ENCODE peak calls at places on chromosomes 16 and 17, in nine cellular contexts. M, S, B, Q, K, I, L, W and E are unnamed samples.

GRCh38 chr16:15618392-15618791 is 24.6 kb downstream of the MARF1 start:
- DNase-seq in M (no peak), L (no peak), W (no peak), S (no peak), Q (no peak), K (no peak), I (no peak), B (no peak), E (no peak)

GRCh38 chr17:48198950-48199541 is 91.5 kb downstream of the SNX11 start:
- DNase-seq in Q (no peak), M (no peak), I (no peak), L (no peak), B (no peak), W (no peak), K (no peak), S (no peak), E (no peak)

GRCh38 chr17:81212365-81212764 is 10.4 kb downstream of the CEP131 start:
- DNase-seq in L (no peak), I (no peak), Q (no peak), B (no peak), W (no peak), S (no peak), K (no peak), M (no peak), E (no peak)

GRCh38 chr17:7383742-7384488 is 3.0 kb downstream of the TNK1 start:
- DNase-seq in I (no peak), B (no peak), W (peak; percentile 43), M (no peak), K (no peak), L (peak; percentile 60), S (peak; percentile 72), Q (peak; percentile 82), E (peak; percentile 72)

GRCh38 chr16:57381791-57382534 is 9.7 kb downstream of the CX3CL1 start:
- DNase-seq in B (no peak), I (no peak), S (no peak), K (no peak), W (peak; percentile 33), L (no peak), Q (no peak), M (no peak), E (no peak)

GRCh38 chr16:88983771-88984687 is 7.0 kb upstream of the CBFA2T3 start:
- DNase-seq in W (no peak), M (no peak), I (no peak), Q (no peak), B (no peak), S (no peak), K (no peak), L (no peak), E (peak; percentile 61)

GRCh38 chr17:49887086-49887743 is 39.3 kb upstream of the TAC4 start:
- DNase-seq in W (peak; percentile 41), L (no peak), Q (peak; percentile 87), S (no peak), B (peak; percentile 40), I (no peak), K (peak; percentile 84), M (peak; percentile 69), E (no peak)

GRCh38 chr16:12449795-12450194 is 353.9 kb downstream of the CPPED1 start:
- DNase-seq in S (peak; percentile 12), I (no peak), B (no peak), K (no peak), Q (no peak), W (no peak), M (no peak), L (no peak), E (no peak)

GRCh38 chr16:3458278-3458851 is 14.9 kb downstream of the NAA60 start:
- DNase-seq in Q (peak; percentile 81), L (peak; percentile 65), S (no peak), K (no peak), W (peak; percentile 41), I (no peak), B (no peak), M (no peak), E (peak; percentile 29)

GRCh38 chr17:75645889-75646625 is 12.8 kb downstream of the SMIM5 start:
- DNase-seq in L (no peak), B (peak; percentile 64), Q (peak; percentile 95), I (peak; percentile 77), M (peak; percentile 86), K (peak; percentile 84), W (no peak), S (peak; percentile 64), E (no peak)

GRCh38 chr17:37081287-37081686 is 132.5 kb downstream of the AATF start:
- DNase-seq in L (no peak), W (no peak), Q (no peak), S (no peak), I (no peak), B (no peak), K (no peak), M (no peak), E (peak; percentile 4)

GRCh38 chr17:82933006-82933310 is 93.1 kb upstream of the ZNF750 start:
- DNase-seq in W (no peak), Q (peak; percentile 69), M (peak; percentile 49), L (peak; percentile 28), S (peak; percentile 56), B (no peak), I (no peak), K (peak; percentile 50), E (no peak)

GRCh38 chr17:2054740-2055493 is at the start of gene HIC1:
- DNase-seq in W (peak; percentile 84), I (no peak), M (peak; percentile 93), K (no peak), S (peak; percentile 91), L (peak; percentile 90), B (no peak), Q (peak; percentile 94), E (peak; percentile 78)

GRCh38 chr17:29549169-29549935 is 17.5 kb downstream of the ABHD15 start:
- DNase-seq in I (no peak), L (no peak), S (no peak), M (no peak), Q (no peak), K (no peak), W (no peak), B (no peak), E (no peak)

GRCh38 chr17:82884923-82885322 is 45.1 kb upstream of the ZNF750 start:
- DNase-seq in W (no peak), B (no peak), S (no peak), K (no peak), I (no peak), L (no peak), M (no peak), Q (peak; percentile 66), E (peak; percentile 82)

GRCh38 chr17:27455914-27456680 is at the start of gene KSR1:
- DNase-seq in I (no peak), M (peak; percentile 96), K (peak; percentile 74), L (peak; percentile 87), B (peak; percentile 22), W (peak; percentile 87), S (peak; percentile 90), Q (peak; percentile 95), E (peak; percentile 82)

GRCh38 chr17:17022011-17022800 is 20.1 kb upstream of the MPRIP start:
- DNase-seq in K (no peak), L (peak; percentile 40), M (peak; percentile 42), W (no peak), S (no peak), B (no peak), Q (peak; percentile 71), I (no peak), E (no peak)

DNA sequence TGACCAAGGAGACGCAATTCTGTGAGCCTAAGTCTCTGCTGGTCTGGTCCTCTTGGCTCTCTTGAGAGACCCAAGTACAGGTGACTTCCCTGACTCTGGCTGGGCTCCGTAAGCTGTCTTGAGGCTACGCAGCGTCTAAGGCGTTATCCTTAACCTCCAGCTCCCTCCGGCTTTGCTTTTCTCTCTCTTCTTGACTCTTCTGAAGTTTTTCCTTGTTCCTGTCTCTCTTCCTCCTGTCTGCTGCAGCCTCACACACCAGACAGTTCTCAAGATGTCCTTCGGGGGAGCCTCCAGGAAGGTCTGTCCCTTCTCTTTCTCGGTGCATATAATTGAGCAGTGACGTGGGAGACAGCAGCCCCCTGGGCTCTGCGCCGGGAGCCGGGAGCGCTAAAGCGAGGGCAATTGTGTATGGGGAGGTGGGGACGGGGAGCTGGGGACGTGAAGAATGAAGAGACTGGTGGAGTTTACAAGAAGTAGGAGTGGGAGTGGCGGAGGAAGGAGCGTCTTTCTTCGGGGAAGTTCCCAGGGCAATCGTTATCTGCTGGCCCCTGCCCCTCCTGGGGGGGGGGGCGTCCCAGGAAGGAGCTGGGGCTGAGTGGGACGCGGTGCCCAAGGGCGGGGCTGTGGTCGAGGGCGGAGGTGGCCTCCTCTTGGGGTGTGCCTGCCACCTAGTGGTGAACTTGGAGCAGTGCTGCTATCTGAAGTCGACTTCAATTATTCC is 6.9 kb upstream of the PIRT start:
- DNase-seq in W (peak; percentile 89), L (peak; percentile 84), S (peak; percentile 90), Q (peak; percentile 89), B (peak; percentile 48), M (peak; percentile 80), I (no peak), K (no peak), E (peak; percentile 70)
- TF ChIP-seq CTCF in W (peak; percentile 92), L (peak; percentile 96), S (peak; percentile 93), Q (peak; percentile 99), B (peak; percentile 88), M (peak; percentile 93), I (peak; percentile 87), K (peak; percentile 93), E (peak; percentile 89)

GRCh38 chr16:75745242-75745641 is 19.0 kb upstream of the CPHXL start:
- DNase-seq in I (no peak), M (no peak), B (no peak), S (no peak), Q (no peak), W (no peak), K (no peak), L (no peak), E (no peak)

GRCh38 chr16:75742424-75743047 is 16.2 kb upstream of the CPHXL start:
- DNase-seq in W (no peak), S (no peak), M (no peak), B (peak; percentile 12), I (no peak), K (no peak), L (no peak), Q (no peak), E (peak; percentile 55)

GRCh38 chr16:75750516-75750915 is 24.2 kb upstream of the CPHXL start:
- DNase-seq in S (no peak), L (no peak), B (no peak), K (no peak), I (no peak), W (no peak), M (no peak), Q (no peak), E (no peak)

GRCh38 chr16:75745823-75746222 is 19.5 kb upstream of the CPHXL start:
- DNase-seq in Q (no peak), S (no peak), L (no peak), I (no peak), B (no peak), M (no peak), K (no peak), W (no peak), E (no peak)
- H3K9me3 ChIP-seq in Q (no peaks in the 10 kb centered on the region), S (no peaks in the 10 kb centered on the region), L (no peaks in the 10 kb centered on the region), I (no peaks in the 10 kb centered on the region), B (no peaks in the 10 kb centered on the region), M (no peaks in the 10 kb centered on the region), K (peaks cover 22% of the 10 kb centered on the region), W (no peaks in the 10 kb centered on the region), E (peaks cover 35% of the 10 kb centered on the region)

GRCh38 chr16:81606039-81606438 is 161.4 kb downstream of the CMIP start:
- DNase-seq in B (no peak), I (no peak), L (no peak), S (no peak), M (no peak), Q (no peak), W (no peak), K (no peak), E (no peak)
- H3K4me3 ChIP-seq in B (no peak overlapping the region), I (no peak overlapping the region), L (no peak overlapping the region), S (no peak overlapping the region), M (no peak overlapping the region), Q (no peak overlapping the region), W (no peak overlapping the region), K (no peak overlapping the region), E (no peak overlapping the region)

GRCh38 chr16:27268376-27269299 is at the start of gene NSMCE1:
- DNase-seq in I (peak; percentile 96), K (peak; percentile 94), B (peak; percentile 91), S (peak; percentile 99), Q (peak; percentile 99), L (peak; percentile 99), M (peak; percentile 98), W (peak; percentile 99), E (peak; percentile 98)
- TF ChIP-seq CTCF in I (peak; percentile 12), K (no peak), B (peak; percentile 17), S (no peak), Q (no peak), L (peak; percentile 24), M (no peak), W (no peak), E (no peak)